ENCODE peak calls at places on chromosomes 1 and 21, in six cellular contexts. W is chondrocyte; Z is non-pigmented ciliary epithelial cell; R is effector CD4-positive, alpha-beta T cell; X is MV-4-11; G is GM18507. E is an unnamed sample.

GRCh38 chr1:3192825-3193224 is 123.8 kb downstream of the PRDM16 start:
- DNase-seq in X (peak), W (no peak), Z (no peak), G (no peak), R (no peak), E (no peak)

GRCh38 chr1:89529196-89529595 is 4.6 kb downstream of the LRRC8B start:
- DNase-seq in G (no peak), R (no peak), W (no peak), Z (no peak), X (no peak), E (no peak)

GRCh38 chr1:36321119-36321951 is 2.1 kb downstream of the EVA1B start:
- DNase-seq in Z (no peak), W (peak), X (peak), R (no peak), G (no peak), E (no peak)

GRCh38 chr1:84480658-84481057 is 1.6 kb downstream of the RPF1 start:
- DNase-seq in G (no peak), W (no peak), R (no peak), X (no peak), Z (no peak), E (no peak)

GRCh38 chr1:65321879-65322278 is 12.5 kb downstream of the DNAJC6 start:
- DNase-seq in Z (no peak), G (no peak), R (no peak), W (no peak), X (no peak), E (no peak)

GRCh38 chr1:205082431-205082830 is 1.8 kb downstream of the TMEM81 start:
- DNase-seq in X (no peak), R (no peak), W (no peak), Z (no peak), G (no peak), E (no peak)

GRCh38 chr21:41777934-41778815 is 11.3 kb upstream of the RIPK4 start:
- DNase-seq in G (no peak), Z (peak), X (peak), R (no peak), W (no peak), E (no peak)

GRCh38 chr1:61842863-61843514 is 100.7 kb downstream of the PATJ start:
- DNase-seq in W (no peak), R (no peak), Z (no peak), G (no peak), X (no peak), E (no peak)

GRCh38 chr1:199859525-199859924 is 168.0 kb upstream of the NR5A2 start:
- DNase-seq in X (peak), Z (peak), R (no peak), W (no peak), G (no peak), E (no peak)

GRCh38 chr21:38250991-38251418 is 5.8 kb upstream of the KCNJ15 start:
- DNase-seq in R (no peak), G (no peak), X (no peak), W (no peak), Z (no peak), E (no peak)

E was measured in GM12878.